ENCODE peak calls at places on chromosomes 1 and 21, in five cellular contexts. U is K562, I is GM12878, T is WTC11, W is HepG2. E is an unnamed sample.

GRCh38 chr1:43994794-43995790 is 3.7 kb downstream of the CCDC24 start:
- DNase-seq in I (no peak), T (peak), U (peak), W (peak), E (peak)

GRCh38 chr1:156936721-156937220 is 16.3 kb downstream of the LRRC71 start:
- DNase-seq in U (no peak), I (no peak), W (no peak), T (no peak), E (no peak)

GRCh38 chr1:9437931-9438330 is 101.3 kb upstream of the SLC25A33 start:
- DNase-seq in W (no peak), I (no peak), T (no peak), U (no peak), E (no peak)

GRCh38 chr1:36864182-36865079 is 169.9 kb downstream of the GRIK3 start:
- DNase-seq in U (peak), W (no peak), T (peak), I (no peak), E (no peak)

GRCh38 chr1:75482951-75483350 is 128.0 kb downstream of the SLC44A5 start:
- DNase-seq in U (no peak), I (no peak), T (no peak), W (no peak), E (no peak)

GRCh38 chr1:158199840-158200239 is 19.1 kb downstream of the CD1D start:
- DNase-seq in T (no peak), U (no peak), W (no peak), I (no peak), E (peak)

GRCh38 chr21:40130476-40130875 is 263.2 kb downstream of the PCP4 start:
- DNase-seq in T (no peak), U (no peak), W (no peak), I (no peak), E (no peak)

GRCh38 chr1:157193702-157194391 is 55.7 kb upstream of the ETV3 start:
- DNase-seq in I (no peak), U (peak), W (peak), T (peak), E (peak)

GRCh38 chr1:66147226-66147625 is 354.5 kb downstream of the PDE4B start:
- DNase-seq in U (no peak), T (no peak), I (no peak), W (peak), E (no peak)

GRCh38 chr1:1331068-1331965 is at the start of gene TAS1R3:
- DNase-seq in T (no peak), W (no peak), U (no peak), I (no peak), E (no peak)

GRCh38 chr1:28176492-28177470 is at the start of gene PTAFR:
- DNase-seq in I (no peak), U (no peak), T (no peak), W (no peak), E (no peak)

GRCh38 chr1:5745776-5746610 is 246.2 kb downstream of the NPHP4 start:
- DNase-seq in W (peak), U (peak), I (no peak), T (peak), E (peak)

GRCh38 chr1:67923074-67923473 is 89.8 kb upstream of the GNG12 start:
- DNase-seq in U (no peak), W (no peak), T (no peak), I (no peak), E (no peak)

GRCh38 chr1:198837276-198838021 is 198.6 kb downstream of the PTPRC start:
- DNase-seq in U (no peak), T (no peak), I (no peak), W (no peak), E (no peak)

GRCh38 chr1:3441449-3441848 is 13.0 kb upstream of the ARHGEF16 start:
- DNase-seq in U (no peak), W (peak), T (no peak), I (no peak), E (no peak)

GRCh38 chr21:46418265-46418946 is 40.3 kb upstream of the DIP2A start:
- DNase-seq in W (no peak), T (no peak), I (no peak), U (no peak), E (no peak)

GRCh38 chr1:211174375-211174774 is 40.4 kb upstream of the KCNH1 start:
- DNase-seq in W (no peak), U (no peak), I (no peak), T (no peak), E (no peak)

GRCh38 chr1:31592132-31592531 is 15.8 kb downstream of the TINAGL1 start:
- DNase-seq in U (no peak), W (no peak), T (no peak), I (no peak), E (no peak)

GRCh38 chr1:177091036-177091435 is 73.5 kb downstream of the ASTN1 start:
- DNase-seq in W (no peak), I (no peak), U (no peak), T (no peak), E (no peak)

GRCh38 chr1:48853006-48853405 is 76.3 kb upstream of the BEND5 start:
- DNase-seq in I (no peak), T (no peak), U (no peak), W (no peak), E (peak)

GRCh38 chr1:202212787-202213186 is 19.2 kb downstream of the LGR6 start:
- DNase-seq in I (no peak), T (no peak), U (no peak), W (no peak), E (no peak)

GRCh38 chr1:24555591-24556413 is at the start of gene NCMAP:
- DNase-seq in U (peak), T (peak), W (peak), I (no peak), E (no peak)

GRCh38 chr1:235326719-235327558 is 1.0 kb downstream of the ARID4B start:
- DNase-seq in W (peak), U (peak), I (peak), T (peak), E (peak)

GRCh38 chr1:228060458-228061190 is 21.9 kb upstream of the ARF1 start:
- DNase-seq in U (peak), W (no peak), I (no peak), T (peak), E (peak)

GRCh38 chr1:35539073-35539823 is 18.0 kb downstream of the KIAA0319L start:
- DNase-seq in U (no peak), W (no peak), I (peak), T (no peak), E (no peak)

GRCh38 chr1:224157316-224157715 is 25.7 kb upstream of the DEGS1 start:
- DNase-seq in W (no peak), T (no peak), I (no peak), U (no peak), E (no peak)

GRCh38 chr1:12166834-12167492 is at the start of gene TNFRSF1B:
- DNase-seq in U (peak), I (no peak), T (peak), W (no peak), E (peak)

GRCh38 chr1:245983294-245983967 is 523.6 kb downstream of the SMYD3 start:
- DNase-seq in U (no peak), I (no peak), W (no peak), T (no peak), E (no peak)

GRCh38 chr1:46490603-46491499 is 1.2 kb downstream of the DMBX1 start:
- DNase-seq in I (no peak), W (no peak), T (no peak), U (no peak), E (no peak)

GRCh38 chr1:246647113-246647512 is 77.1 kb upstream of the SCCPDH start:
- DNase-seq in I (no peak), U (peak), W (no peak), T (peak), E (peak)

GRCh38 chr1:178870944-178871343 is at the start of gene ANGPTL1:
- DNase-seq in T (no peak), I (no peak), U (no peak), W (peak), E (no peak)

GRCh38 chr1:8538502-8538901 is 220.6 kb downstream of the SLC45A1 start:
- DNase-seq in I (no peak), U (no peak), T (no peak), W (no peak), E (no peak)

GRCh38 chr1:214660190-214660589 is 57.2 kb downstream of the CENPF start:
- DNase-seq in T (no peak), W (no peak), U (no peak), I (no peak), E (no peak)

GRCh38 chr1:214657299-214657698 is 54.3 kb downstream of the CENPF start:
- DNase-seq in U (no peak), W (no peak), T (no peak), I (no peak), E (no peak)

GRCh38 chr1:214658175-214658574 is 55.2 kb downstream of the CENPF start:
- DNase-seq in U (no peak), T (no peak), W (no peak), I (no peak), E (no peak)

GRCh38 chr1:214660900-214661299 is 57.9 kb downstream of the CENPF start:
- DNase-seq in T (peak), W (peak), I (no peak), U (no peak), E (peak)

DNA sequence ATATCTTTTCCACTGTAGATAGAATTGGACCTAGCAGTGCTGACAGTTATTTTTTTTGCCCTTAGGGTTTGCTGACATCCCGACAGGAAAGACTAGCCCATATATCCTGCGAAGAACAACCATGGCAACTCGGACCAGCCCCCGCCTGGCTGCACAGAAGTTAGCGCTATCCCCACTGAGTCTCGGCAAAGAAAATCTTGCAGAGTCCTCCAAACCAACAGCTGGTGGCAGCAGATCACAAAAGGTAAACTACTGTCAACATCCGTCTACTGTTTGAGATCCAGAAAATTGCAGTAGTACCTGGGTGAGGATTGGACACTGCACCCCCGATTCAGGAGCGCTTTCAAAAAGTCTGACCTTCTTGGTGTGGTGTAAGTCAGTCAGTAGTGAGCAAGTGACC is 55.8 kb downstream of the CENPF start:
- DNase-seq in T (peak), I (no peak), W (peak), U (peak), E (no peak)
- TF ChIP-seq ESRRA in T (no peak), I (no peak), W (no peak), U (no peak), E (no peak)

DNA sequence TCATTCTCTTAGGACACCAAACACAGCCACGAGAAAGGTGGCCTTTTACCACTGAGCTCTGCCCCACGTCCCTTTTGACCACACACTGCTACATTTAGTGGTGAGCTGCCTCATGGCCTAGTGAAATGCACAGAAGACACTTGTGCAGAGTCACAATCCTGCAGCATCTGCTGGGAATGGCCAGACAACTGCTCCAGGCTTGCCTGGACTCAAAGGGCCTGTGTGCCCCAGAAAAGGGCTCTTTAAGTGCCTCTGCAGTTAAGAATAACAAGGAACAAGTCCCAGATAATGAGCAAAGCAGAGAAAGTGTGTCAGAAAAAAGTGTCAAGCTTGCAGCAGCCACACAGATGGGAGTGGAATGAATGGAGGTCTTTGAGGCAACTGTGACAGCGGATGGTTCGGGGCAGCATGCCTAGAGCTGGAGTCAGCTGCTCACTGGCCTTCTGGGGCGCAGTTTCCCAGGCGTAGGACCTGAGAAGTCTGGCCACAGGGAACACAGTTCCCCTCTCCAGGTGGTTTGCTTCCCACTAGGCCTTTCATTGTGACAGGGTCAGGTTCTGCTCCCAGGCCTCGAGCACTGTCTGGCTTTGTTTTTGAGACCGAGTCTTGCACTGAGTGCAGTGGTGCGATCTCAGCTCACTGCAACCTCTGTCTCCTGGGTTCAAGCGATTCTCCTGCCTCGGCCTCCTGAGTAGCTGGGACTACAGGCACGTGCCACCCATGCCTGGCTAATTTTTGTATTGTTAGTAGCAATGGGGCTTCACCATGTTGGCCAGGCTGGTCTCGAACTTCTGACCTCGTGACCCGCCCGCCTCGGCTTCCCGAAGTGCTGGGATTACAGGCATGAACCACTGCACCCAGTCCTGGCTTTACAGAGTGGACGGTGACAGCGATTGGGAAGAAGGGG is 5.0 kb downstream of the PARP1 start:
- DNase-seq in W (no peak), T (no peak), I (no peak), U (no peak), E (no peak)
- TF ChIP-seq ESRRA in W (no peak), T (no peak), I (no peak), U (no peak), E (no peak)

GRCh38 chr1:205285391-205286101 is 36.0 kb downstream of the NUAK2 start:
- DNase-seq in I (peak), W (no peak), U (no peak), T (no peak), E (no peak)
- TF ChIP-seq ESRRA in I (peak), W (no peak), U (no peak), T (no peak), E (no peak)

GRCh38 chr1:119887428-119887827 is 8.9 kb downstream of the ADAM30 start:
- DNase-seq in U (no peak), T (no peak), I (no peak), W (no peak), E (no peak)

GRCh38 chr1:119882172-119883029 is 13.9 kb downstream of the ADAM30 start:
- DNase-seq in U (no peak), I (no peak), W (no peak), T (no peak), E (no peak)

GRCh38 chr1:119888476-119888875 is 7.8 kb downstream of the ADAM30 start:
- DNase-seq in T (no peak), W (no peak), I (no peak), U (no peak), E (no peak)

GRCh38 chr1:119885903-119886783 is 10.2 kb downstream of the ADAM30 start:
- DNase-seq in I (no peak), T (peak), U (peak), W (peak), E (peak)

GRCh38 chr1:119884700-119885099 is 11.6 kb downstream of the ADAM30 start:
- DNase-seq in I (no peak), W (no peak), T (no peak), U (no peak), E (no peak)
- TF ChIP-seq ESRRA in I (no peak), W (no peak), T (no peak), U (no peak), E (no peak)

GRCh38 chr1:26913389-26913753 is 404 bp downstream of the NR0B2 start:
- DNase-seq in I (no peak), W (no peak), T (no peak), U (no peak), E (no peak)
- TF ChIP-seq ESRRA in I (no peak), W (no peak), T (no peak), U (no peak), E (no peak)

GRCh38 chr1:55702064-55702463 is 486.9 kb upstream of the USP24 start:
- DNase-seq in T (no peak), U (peak), I (no peak), W (peak), E (no peak)
- TF ChIP-seq ESRRA in T (no peak), U (no peak), I (no peak), W (no peak), E (no peak)

DNA sequence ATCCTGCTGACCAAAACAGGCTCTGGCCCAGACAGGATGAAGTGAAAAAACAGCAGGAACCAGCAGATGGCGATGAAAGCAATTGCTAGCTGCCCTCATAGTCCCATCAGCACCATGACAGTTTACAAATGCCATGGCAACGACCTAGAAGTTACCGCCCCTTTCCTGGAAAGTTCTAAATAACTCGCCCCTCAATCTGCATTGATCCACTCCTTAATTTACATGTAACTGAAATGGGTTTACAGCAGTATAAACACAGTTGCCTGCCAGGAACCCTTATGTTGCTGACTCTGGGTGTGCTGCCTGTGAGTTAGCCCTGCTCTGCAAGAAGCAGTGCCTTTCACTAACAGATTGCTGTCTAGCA is 65.5 kb upstream of the CR1L start:
- DNase-seq in T (peak), I (peak), U (peak), W (peak), E (peak)
- TF ChIP-seq ESRRA in T (no peak), I (no peak), U (peak), W (no peak), E (no peak)

GRCh38 chr1:93845554-93846150 is 33.4 kb downstream of the DNTTIP2 start:
- DNase-seq in T (peak), I (no peak), U (no peak), W (peak), E (peak)
- TF ChIP-seq ESRRA in T (no peak), I (no peak), U (no peak), W (no peak), E (no peak)

GRCh38 chr1:229973297-229973612 is 93.8 kb upstream of the GALNT2 start:
- DNase-seq in W (no peak), U (no peak), I (no peak), T (no peak), E (no peak)
- TF ChIP-seq ESRRA in W (no peak), U (no peak), I (no peak), T (no peak), E (no peak)

E was measured in A549.